ENCODE peak calls at places on chromosomes 6 and 20, in seven cellular contexts. D, P, O, Y, J, K and U are unnamed samples.

GRCh38 chr6:135922170-135922569 is 70.7 kb downstream of the PDE7B start:
- DNase-seq in J (no peak), Y (no peak), K (no peak), P (peak; percentile 78), D (peak; percentile 29), O (no peak), U (peak; percentile 31)

GRCh38 chr20:48940170-48940569 is 18.7 kb downstream of the ARFGEF2 start:
- DNase-seq in Y (no peak), J (no peak), D (no peak), P (no peak), O (no peak), K (no peak), U (no peak)

GRCh38 chr6:36463686-36464085 is 20.9 kb downstream of the KCTD20 start:
- DNase-seq in D (no peak), J (no peak), O (no peak), P (no peak), Y (no peak), K (no peak), U (no peak)

GRCh38 chr20:37303637-37304036 is 14.2 kb downstream of the MANBAL start:
- DNase-seq in O (no peak), K (no peak), J (no peak), Y (no peak), P (no peak), D (no peak), U (no peak)

GRCh38 chr20:49657118-49657901 is 56.4 kb downstream of the B4GALT5 start:
- DNase-seq in Y (no peak), D (no peak), O (no peak), K (no peak), J (no peak), P (no peak), U (no peak)

GRCh38 chr6:170434114-170434820 is 118.8 kb downstream of the PSMB1 start:
- DNase-seq in J (no peak), K (no peak), Y (no peak), O (no peak), D (no peak), P (peak; percentile 33), U (no peak)

GRCh38 chr6:18088419-18089296 is 33.8 kb downstream of the NHLRC1 start:
- DNase-seq in D (no peak), J (no peak), Y (no peak), O (no peak), P (no peak), K (no peak), U (no peak)

GRCh38 chr6:91278416-91278815 is 691.5 kb upstream of the MAP3K7 start:
- DNase-seq in P (no peak), J (no peak), D (no peak), Y (no peak), O (no peak), K (no peak), U (no peak)

GRCh38 chr6:140062042-140063041 is 687.9 kb upstream of the CITED2 start:
- DNase-seq in Y (no peak), P (no peak), D (no peak), K (no peak), O (peak; percentile 1), J (no peak), U (peak; percentile 10)

GRCh38 chr6:152981219-152981618 is 1.6 kb downstream of the FBXO5 start:
- DNase-seq in D (no peak), K (no peak), Y (no peak), O (no peak), P (no peak), J (no peak), U (no peak)

DNA sequence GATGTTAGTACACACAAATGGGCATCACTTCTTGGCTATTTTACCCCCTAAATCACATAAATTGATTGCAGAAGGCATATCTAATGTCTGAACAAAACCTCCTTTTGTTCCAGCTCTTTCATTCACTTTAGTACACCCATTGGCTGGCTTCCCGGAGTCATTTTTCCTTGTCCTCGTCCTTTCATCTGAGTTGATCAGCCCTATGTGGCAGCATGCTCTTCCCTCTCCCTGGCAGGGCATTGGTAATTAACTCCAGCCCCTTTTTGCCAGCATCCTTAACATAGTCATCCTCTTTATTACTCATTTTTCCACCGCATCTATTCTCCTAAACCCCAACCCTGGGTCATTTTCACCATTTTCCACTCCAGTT is 6.1 kb downstream of the ENPP3 start:
- DNase-seq in Y (no peak), K (no peak), D (peak; percentile 66), P (no peak), J (no peak), O (no peak), U (no peak)
- TF ChIP-seq REST in Y (no peak), K (no peak), D (no peak), P (no peak), J (no peak), O (no peak), U (no peak)

GRCh38 chr20:51581571-51581970 is 39.1 kb upstream of the NFATC2 start:
- DNase-seq in J (no peak), P (no peak), O (no peak), Y (no peak), K (no peak), D (no peak), U (no peak)

GRCh38 chr20:51578145-51578459 is 35.6 kb upstream of the NFATC2 start:
- DNase-seq in P (no peak), J (no peak), Y (no peak), O (no peak), D (no peak), K (peak; percentile 59), U (no peak)

GRCh38 chr20:51577432-51578144 is 35.1 kb upstream of the NFATC2 start:
- DNase-seq in K (no peak), D (no peak), P (no peak), O (no peak), Y (no peak), J (no peak), U (no peak)

GRCh38 chr20:51575486-51575885 is 33.0 kb upstream of the NFATC2 start:
- DNase-seq in D (no peak), P (no peak), O (no peak), J (no peak), K (no peak), Y (no peak), U (no peak)

DNA sequence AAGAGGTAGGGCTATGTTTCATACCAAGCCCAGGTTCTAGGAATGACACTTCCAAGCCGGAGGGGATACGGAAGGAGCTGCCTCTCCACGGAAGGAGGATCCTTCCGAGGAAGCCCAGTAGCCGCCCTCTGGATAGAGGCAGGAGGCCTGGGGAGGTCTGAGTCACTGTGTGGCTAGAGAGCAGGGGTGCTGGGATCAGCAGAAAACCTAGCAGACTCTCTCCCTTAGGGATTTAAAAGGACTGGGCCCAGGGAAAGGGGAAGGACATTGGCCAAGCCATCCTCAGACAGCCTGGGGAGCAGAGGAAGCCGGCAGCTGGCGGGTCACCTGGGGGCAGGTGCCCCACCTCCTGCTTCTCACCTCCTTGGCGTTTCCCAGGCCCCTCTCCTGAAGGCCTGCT is 36.6 kb upstream of the NFATC2 start:
- DNase-seq in J (no peak), D (no peak), K (no peak), P (no peak), Y (no peak), O (no peak), U (no peak)
- TF ChIP-seq REST in J (no peak), D (no peak), K (no peak), P (no peak), Y (no peak), O (no peak), U (no peak)

DNA sequence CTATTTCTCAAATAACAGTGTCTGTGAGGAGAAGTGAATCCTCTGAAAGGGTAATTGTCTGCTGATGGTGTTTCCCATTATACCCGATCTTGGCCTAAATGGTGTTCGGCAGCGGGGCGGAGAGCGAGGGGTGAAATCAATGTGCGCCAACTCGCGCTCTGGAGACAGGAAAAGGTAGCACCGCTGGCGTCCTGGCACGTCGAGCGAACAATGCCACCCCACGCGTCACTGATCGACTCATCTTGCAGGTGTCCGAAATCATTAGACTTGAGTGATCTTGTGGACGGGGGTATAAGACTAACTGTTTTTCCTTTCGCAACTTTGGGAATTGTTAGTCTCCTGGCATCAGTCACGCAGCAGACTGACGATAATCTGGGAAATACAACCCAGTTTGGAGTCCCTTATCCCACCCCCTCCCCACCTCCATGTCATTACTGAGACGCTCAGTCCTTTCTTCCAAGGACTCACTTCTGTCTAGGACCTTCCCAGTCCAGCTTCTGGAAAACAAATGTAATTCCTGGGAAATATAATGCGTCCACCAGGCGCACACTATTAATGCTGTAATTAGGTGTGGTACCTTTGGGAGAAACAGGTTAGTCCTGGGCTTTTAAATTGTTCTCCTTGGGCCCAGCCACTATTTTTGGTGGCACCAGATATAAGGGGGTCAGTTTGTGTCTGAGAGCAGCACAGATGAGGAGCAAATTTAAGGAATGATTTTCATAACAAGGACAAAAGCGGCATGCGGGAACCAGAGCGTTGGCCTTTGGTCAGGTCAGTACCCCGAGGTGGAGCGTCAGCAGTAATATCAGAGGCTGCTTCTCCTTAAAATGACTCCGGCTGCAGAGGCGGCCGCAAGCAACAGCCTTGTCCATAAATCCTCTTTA is 2.3 kb downstream of the LINC00237 start:
- DNase-seq in Y (no peak), P (peak; percentile 65), D (no peak), K (no peak), J (no peak), O (no peak), U (peak; percentile 19)
- TF ChIP-seq REST in Y (no peak), P (no peak), D (no peak), K (no peak), J (no peak), O (no peak), U (no peak)

GRCh38 chr20:3704085-3704484 is 8.3 kb downstream of the SIGLEC1 start:
- DNase-seq in O (no peak), Y (no peak), J (no peak), P (no peak), K (no peak), D (no peak), U (peak; percentile 19)
- TF ChIP-seq REST in O (no peak), Y (no peak), J (no peak), P (no peak), K (no peak), D (no peak), U (no peak)

GRCh38 chr6:41335943-41336342 is 535 bp downstream of the NCR2 start:
- DNase-seq in K (no peak), J (no peak), P (no peak), Y (no peak), D (no peak), O (no peak), U (no peak)

GRCh38 chr6:41332842-41333736 is 2.3 kb upstream of the NCR2 start:
- DNase-seq in K (no peak), O (no peak), D (no peak), P (no peak), Y (no peak), J (no peak), U (no peak)

GRCh38 chr6:41336824-41337223 is 1.4 kb downstream of the NCR2 start:
- DNase-seq in K (no peak), O (no peak), Y (no peak), J (no peak), D (no peak), P (no peak), U (peak; percentile 77)

GRCh38 chr6:41335296-41335695 is at the start of gene NCR2:
- DNase-seq in P (no peak), Y (no peak), D (no peak), J (no peak), O (no peak), K (no peak), U (no peak)

DNA sequence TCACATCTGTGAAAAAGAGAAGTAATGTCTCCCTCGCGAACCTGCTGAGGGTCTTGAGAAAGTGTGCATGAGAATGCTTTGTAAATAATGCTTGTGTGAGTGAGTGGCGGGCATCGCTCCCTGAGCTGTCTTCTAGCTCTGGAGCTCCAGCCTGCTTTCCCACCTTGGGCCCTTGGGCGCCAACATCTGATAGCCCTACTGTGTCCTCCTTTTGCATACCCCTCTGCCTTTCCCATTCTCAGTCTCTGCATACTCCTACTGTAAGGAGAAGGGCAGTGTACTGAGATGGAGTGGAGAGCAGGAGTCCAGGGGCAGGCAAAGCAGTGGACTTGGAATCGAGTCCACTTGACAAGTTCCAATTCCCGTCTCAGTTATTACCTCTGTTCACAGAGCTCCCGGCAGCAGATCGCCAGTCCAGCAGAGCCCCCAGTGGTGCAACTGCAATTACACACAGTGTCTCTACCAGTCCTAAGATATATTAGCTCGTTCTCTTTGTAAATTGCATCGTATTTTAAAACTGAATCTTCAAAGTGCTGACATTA is 855 bp upstream of the NCR2 start:
- DNase-seq in Y (no peak), K (no peak), O (no peak), D (no peak), P (no peak), J (no peak), U (peak; percentile 41)
- TF ChIP-seq REST in Y (no peak), K (no peak), O (no peak), D (no peak), P (no peak), J (no peak), U (no peak)